ENCODE peak calls at places on chromosomes 12 and 14, in nine cellular contexts. W, O, P, F, E, I, X, V and H are unnamed samples.

GRCh38 chr14:88154321-88154720 is 149.4 kb downstream of the GPR65 start:
- DNase-seq in W (no peak), O (no peak), P (no peak), F (no peak), E (no peak), I (no peak), X (no peak), V (no peak), H (no peak)

GRCh38 chr14:23569443-23570151 is 2.0 kb upstream of the AP1G2 start:
- DNase-seq in W (peak; percentile 95), O (no peak), P (peak; percentile 89), F (peak; percentile 84), E (peak; percentile 44), I (no peak), X (no peak), V (peak; percentile 34), H (no peak)

GRCh38 chr12:188910-189621 is 24.9 kb downstream of the SLC6A12 start:
- DNase-seq in W (peak; percentile 51), O (no peak), P (peak; percentile 88), F (peak; percentile 92), E (no peak), I (no peak), X (peak; percentile 34), V (peak; percentile 76), H (no peak)

GRCh38 chr12:71439613-71440392 is at the start of gene LGR5:
- DNase-seq in W (peak; percentile 71), O (no peak), P (peak; percentile 91), F (peak; percentile 92), E (no peak), I (no peak), X (peak; percentile 16), V (peak; percentile 9), H (peak; percentile 90)

GRCh38 chr14:98137626-98138025 is 1134.4 kb downstream of the BCL11B start:
- DNase-seq in W (no peak), O (no peak), P (peak; percentile 35), F (no peak), E (no peak), I (no peak), X (peak; percentile 20), V (no peak), H (no peak)

GRCh38 chr14:77158175-77158908 is 16.8 kb upstream of the ZDHHC22 start:
- DNase-seq in W (peak; percentile 95), O (no peak), P (peak; percentile 73), F (peak; percentile 84), E (no peak), I (no peak), X (peak; percentile 70), V (no peak), H (peak; percentile 81)

GRCh38 chr12:110316861-110317260 is 35.8 kb downstream of the ATP2A2 start:
- DNase-seq in W (no peak), O (no peak), P (no peak), F (no peak), E (no peak), I (peak; percentile 12), X (peak; percentile 92), V (no peak), H (no peak)

GRCh38 chr12:98955284-98955683 is 310.2 kb downstream of the APAF1 start:
- DNase-seq in W (no peak), O (no peak), P (peak; percentile 36), F (peak; percentile 88), E (peak; percentile 73), I (no peak), X (peak; percentile 1), V (no peak), H (no peak)

GRCh38 chr14:97604731-97605130 is 807.5 kb downstream of the VRK1 start:
- DNase-seq in W (no peak), O (no peak), P (no peak), F (no peak), E (no peak), I (no peak), X (no peak), V (no peak), H (no peak)

GRCh38 chr12:22377731-22378496 is 43.4 kb upstream of the ST8SIA1 start:
- DNase-seq in W (no peak), O (no peak), P (peak; percentile 11), F (no peak), E (no peak), I (no peak), X (no peak), V (peak; percentile 70), H (no peak)

GRCh38 chr14:64438181-64438839 is 27.0 kb upstream of the AKAP5 start:
- DNase-seq in W (peak; percentile 21), O (peak; percentile 95), P (peak; percentile 66), F (no peak), E (no peak), I (no peak), X (peak; percentile 95), V (no peak), H (no peak)

GRCh38 chr12:106282457-106283097 is 20.0 kb upstream of the TCP11L2 start:
- DNase-seq in W (no peak), O (no peak), P (peak; percentile 75), F (peak; percentile 89), E (peak; percentile 78), I (no peak), X (peak; percentile 65), V (peak; percentile 62), H (no peak)

GRCh38 chr12:4189721-4190120 is 83.8 kb upstream of the CCND2 start:
- DNase-seq in W (no peak), O (no peak), P (no peak), F (no peak), E (no peak), I (no peak), X (no peak), V (no peak), H (no peak)

GRCh38 chr12:68264864-68265256 is 11.5 kb upstream of the IL22 start:
- DNase-seq in W (no peak), O (no peak), P (no peak), F (no peak), E (no peak), I (no peak), X (peak; percentile 72), V (no peak), H (no peak)

GRCh38 chr12:131106542-131106941 is 152.8 kb downstream of the ADGRD1 start:
- DNase-seq in W (no peak), O (no peak), P (no peak), F (peak; percentile 39), E (no peak), I (no peak), X (no peak), V (no peak), H (no peak)

GRCh38 chr12:4037747-4038312 is 164.6 kb upstream of the PARP11 start:
- DNase-seq in W (no peak), O (no peak), P (peak; percentile 65), F (peak; percentile 66), E (no peak), I (no peak), X (peak; percentile 40), V (no peak), H (peak; percentile 7)

GRCh38 chr14:54805080-54805479 is 97.5 kb downstream of the GCH1 start:
- DNase-seq in W (no peak), O (no peak), P (no peak), F (no peak), E (no peak), I (no peak), X (peak; percentile 16), V (no peak), H (no peak)

GRCh38 chr12:6323340-6323994 is 13.0 kb downstream of the PLEKHG6 start:
- DNase-seq in W (no peak), O (peak; percentile 89), P (peak; percentile 83), F (peak; percentile 94), E (peak; percentile 81), I (peak; percentile 51), X (peak; percentile 92), V (peak; percentile 45), H (peak; percentile 39)

GRCh38 chr12:54197037-54197909 is 8.5 kb upstream of the SMUG1 start:
- DNase-seq in W (no peak), O (no peak), P (peak; percentile 76), F (peak; percentile 78), E (peak; percentile 71), I (no peak), X (peak; percentile 56), V (no peak), H (no peak)

GRCh38 chr12:121753844-121754264 is 39.6 kb downstream of the RHOF start:
- DNase-seq in W (peak; percentile 85), O (no peak), P (no peak), F (no peak), E (no peak), I (no peak), X (no peak), V (no peak), H (peak; percentile 73)